ENCODE peak calls at places on chromosome 1, in nine cellular contexts. One of them, this sample, is unnamed.
A peak's percentile ranks its signal among the peaks of the same experiment; 100 is the strongest.

GRCh38 chr1:162185299-162185698 is 115.8 kb downstream of the NOS1AP start:
- DNase-seq in ovary: no peak
- DNase-seq in Panc1: no peak
- DNase-seq in HFFc6: no peak
- DNase-seq in cardiac muscle cell: no peak
- DNase-seq in OCI-LY7: no peak
- DNase-seq in RWPE1: no peak
- DNase-seq in cardiac fibroblast: peak; percentile 33
- DNase-seq in heart left ventricle: no peak
- DNase-seq in this sample: no peak

GRCh38 chr1:96983866-96984265 is 262.3 kb downstream of the PTBP2 start:
- DNase-seq in heart left ventricle: no peak
- DNase-seq in cardiac muscle cell: no peak
- DNase-seq in OCI-LY7: no peak
- DNase-seq in Panc1: no peak
- DNase-seq in RWPE1: no peak
- DNase-seq in ovary: no peak
- DNase-seq in cardiac fibroblast: no peak
- DNase-seq in HFFc6: no peak
- DNase-seq in this sample: no peak

GRCh38 chr1:36591278-36591677 is 108.6 kb upstream of the CSF3R start:
- DNase-seq in ovary: no peak
- DNase-seq in HFFc6: no peak
- DNase-seq in OCI-LY7: no peak
- DNase-seq in heart left ventricle: no peak
- DNase-seq in cardiac muscle cell: no peak
- DNase-seq in cardiac fibroblast: no peak
- DNase-seq in RWPE1: no peak
- DNase-seq in Panc1: no peak
- DNase-seq in this sample: peak; percentile 5

GRCh38 chr1:234825498-234826176 is 215.7 kb upstream of the IRF2BP2 start:
- DNase-seq in OCI-LY7: no peak
- DNase-seq in cardiac fibroblast: no peak
- DNase-seq in cardiac muscle cell: no peak
- DNase-seq in heart left ventricle: no peak
- DNase-seq in HFFc6: no peak
- DNase-seq in RWPE1: no peak
- DNase-seq in Panc1: no peak
- DNase-seq in ovary: no peak
- DNase-seq in this sample: no peak

GRCh38 chr1:167223144-167224103 is 2.7 kb downstream of the POU2F1 start:
- DNase-seq in Panc1: no peak
- DNase-seq in heart left ventricle: no peak
- DNase-seq in ovary: no peak
- DNase-seq in HFFc6: peak; percentile 40
- DNase-seq in cardiac fibroblast: no peak
- DNase-seq in cardiac muscle cell: no peak
- DNase-seq in RWPE1: no peak
- DNase-seq in OCI-LY7: no peak
- DNase-seq in this sample: no peak

GRCh38 chr1:224333309-224333926 is 3.4 kb upstream of the NVL start:
- DNase-seq in RWPE1: peak; percentile 46
- DNase-seq in ovary: no peak
- DNase-seq in heart left ventricle: no peak
- DNase-seq in OCI-LY7: peak; percentile 84
- DNase-seq in HFFc6: peak; percentile 51
- DNase-seq in Panc1: peak; percentile 65
- DNase-seq in cardiac muscle cell: peak; percentile 60
- DNase-seq in cardiac fibroblast: peak; percentile 74
- DNase-seq in this sample: peak; percentile 39

GRCh38 chr1:226678251-226678650 is 60.8 kb downstream of the ITPKB start:
- DNase-seq in ovary: no peak
- DNase-seq in Panc1: no peak
- DNase-seq in heart left ventricle: no peak
- DNase-seq in OCI-LY7: no peak
- DNase-seq in cardiac fibroblast: no peak
- DNase-seq in HFFc6: no peak
- DNase-seq in cardiac muscle cell: no peak
- DNase-seq in RWPE1: no peak
- DNase-seq in this sample: no peak

GRCh38 chr1:23650344-23650990 is 41.1 kb upstream of the RPL11 start:
- DNase-seq in RWPE1: no peak
- DNase-seq in cardiac muscle cell: no peak
- DNase-seq in ovary: no peak
- DNase-seq in cardiac fibroblast: no peak
- DNase-seq in OCI-LY7: no peak
- DNase-seq in HFFc6: no peak
- DNase-seq in Panc1: no peak
- DNase-seq in heart left ventricle: peak; percentile 45
- DNase-seq in this sample: no peak

GRCh38 chr1:200351826-200352549 is 57.8 kb downstream of the ZNF281 start:
- DNase-seq in OCI-LY7: peak; percentile 16
- DNase-seq in heart left ventricle: no peak
- DNase-seq in Panc1: no peak
- DNase-seq in cardiac fibroblast: peak; percentile 96
- DNase-seq in cardiac muscle cell: no peak
- DNase-seq in ovary: no peak
- DNase-seq in RWPE1: no peak
- DNase-seq in HFFc6: peak; percentile 98
- DNase-seq in this sample: peak; percentile 43

GRCh38 chr1:22347854-22348760 is 103.5 kb upstream of the ZBTB40 start:
- DNase-seq in cardiac fibroblast: no peak
- DNase-seq in OCI-LY7: no peak
- DNase-seq in RWPE1: no peak
- DNase-seq in cardiac muscle cell: no peak
- DNase-seq in Panc1: peak; percentile 62
- DNase-seq in heart left ventricle: no peak
- DNase-seq in ovary: no peak
- DNase-seq in HFFc6: no peak
- DNase-seq in this sample: no peak

GRCh38 chr1:93275634-93276295 is 69.9 kb upstream of the DR1 start:
- DNase-seq in OCI-LY7: no peak
- DNase-seq in Panc1: no peak
- DNase-seq in ovary: no peak
- DNase-seq in HFFc6: no peak
- DNase-seq in heart left ventricle: no peak
- DNase-seq in cardiac muscle cell: no peak
- DNase-seq in cardiac fibroblast: no peak
- DNase-seq in RWPE1: no peak
- DNase-seq in this sample: no peak

GRCh38 chr1:167491586-167492408 is 26.5 kb downstream of the CD247 start:
- DNase-seq in ovary: no peak
- DNase-seq in Panc1: no peak
- DNase-seq in RWPE1: no peak
- DNase-seq in cardiac muscle cell: peak; percentile 55
- DNase-seq in HFFc6: no peak
- DNase-seq in heart left ventricle: no peak
- DNase-seq in cardiac fibroblast: no peak
- DNase-seq in OCI-LY7: no peak
- DNase-seq in this sample: peak; percentile 74

GRCh38 chr1:36735939-36736730 is 253.4 kb upstream of the CSF3R start:
- DNase-seq in cardiac muscle cell: no peak
- DNase-seq in RWPE1: no peak
- DNase-seq in cardiac fibroblast: no peak
- DNase-seq in ovary: no peak
- DNase-seq in OCI-LY7: no peak
- DNase-seq in HFFc6: no peak
- DNase-seq in Panc1: no peak
- DNase-seq in heart left ventricle: no peak
- DNase-seq in this sample: no peak

GRCh38 chr1:8396083-8396911 is 78.4 kb downstream of the SLC45A1 start:
- DNase-seq in cardiac muscle cell: peak; percentile 47
- DNase-seq in cardiac fibroblast: peak; percentile 66
- DNase-seq in heart left ventricle: no peak
- DNase-seq in HFFc6: peak; percentile 61
- DNase-seq in Panc1: no peak
- DNase-seq in ovary: no peak
- DNase-seq in RWPE1: no peak
- DNase-seq in OCI-LY7: no peak
- DNase-seq in this sample: no peak

GRCh38 chr1:58310469-58310868 is 236.1 kb downstream of the OMA1 start:
- DNase-seq in heart left ventricle: no peak
- DNase-seq in ovary: no peak
- DNase-seq in Panc1: no peak
- DNase-seq in OCI-LY7: no peak
- DNase-seq in RWPE1: no peak
- DNase-seq in cardiac muscle cell: no peak
- DNase-seq in cardiac fibroblast: no peak
- DNase-seq in HFFc6: no peak
- DNase-seq in this sample: no peak

GRCh38 chr1:31579374-31579773 is 3.1 kb downstream of the TINAGL1 start:
- DNase-seq in cardiac fibroblast: peak; percentile 73
- DNase-seq in HFFc6: no peak
- DNase-seq in Panc1: no peak
- DNase-seq in cardiac muscle cell: no peak
- DNase-seq in ovary: peak; percentile 71
- DNase-seq in heart left ventricle: peak; percentile 65
- DNase-seq in RWPE1: no peak
- DNase-seq in OCI-LY7: no peak
- DNase-seq in this sample: no peak

GRCh38 chr1:89935235-89935634 is 59.7 kb upstream of the ZNF326 start:
- DNase-seq in cardiac muscle cell: no peak
- DNase-seq in RWPE1: no peak
- DNase-seq in Panc1: no peak
- DNase-seq in OCI-LY7: no peak
- DNase-seq in cardiac fibroblast: no peak
- DNase-seq in HFFc6: no peak
- DNase-seq in ovary: no peak
- DNase-seq in heart left ventricle: no peak
- DNase-seq in this sample: no peak

DNA sequence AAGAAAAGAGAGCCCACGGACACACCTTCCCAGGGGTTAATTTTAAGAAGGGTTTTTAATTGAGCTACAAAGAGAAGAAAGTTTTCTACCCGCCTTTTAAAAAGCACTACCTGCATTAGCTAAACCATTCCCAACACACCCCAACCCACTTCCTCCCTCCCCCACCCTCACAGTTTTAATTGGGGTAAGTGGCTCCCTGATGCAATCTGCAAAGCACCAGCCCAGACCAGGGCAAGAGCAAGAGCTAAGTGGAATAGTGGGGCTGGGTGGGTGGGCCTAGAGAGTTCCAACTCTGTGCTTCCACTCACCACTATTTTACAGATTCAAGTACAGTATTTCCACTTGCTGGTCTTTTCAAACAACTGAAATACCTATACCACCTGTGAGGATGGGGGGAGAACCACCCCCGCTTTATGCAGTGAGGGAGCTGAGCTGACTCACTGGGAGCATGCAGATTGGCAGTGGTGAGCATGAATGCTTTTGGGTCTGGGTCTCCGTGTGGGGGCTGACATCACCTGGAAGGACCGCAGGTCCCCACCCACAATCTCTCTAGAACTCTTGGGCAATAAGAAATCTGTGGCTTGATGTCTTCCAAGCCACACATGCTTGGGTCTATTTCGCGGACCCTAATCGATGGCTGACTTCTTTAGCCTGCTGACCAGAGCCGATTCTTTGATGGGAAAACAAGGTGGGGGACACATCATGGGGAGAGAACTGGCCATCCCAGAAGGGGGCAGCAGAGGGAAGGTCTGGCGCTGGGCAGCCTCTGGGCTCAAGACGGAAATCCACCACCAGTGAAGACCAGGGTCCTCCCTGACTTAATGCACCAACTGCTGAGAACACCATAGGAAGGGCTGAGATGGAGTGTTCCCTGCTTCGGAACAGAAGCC is 95.5 kb downstream of the SSBP3 start:
- DNase-seq in RWPE1: no peak
- DNase-seq in HFFc6: no peak
- DNase-seq in cardiac muscle cell: peak; percentile 78
- DNase-seq in ovary: no peak
- DNase-seq in cardiac fibroblast: peak; percentile 61
- DNase-seq in Panc1: no peak
- DNase-seq in heart left ventricle: no peak
- DNase-seq in OCI-LY7: peak; percentile 41
- DNase-seq in this sample: peak; percentile 62
- TF ChIP-seq CTCF in RWPE1: no peak
- TF ChIP-seq CTCF in HFFc6: peak; percentile 78
- TF ChIP-seq CTCF in cardiac muscle cell: peak; percentile 75
- TF ChIP-seq CTCF in ovary: no peak
- TF ChIP-seq CTCF in cardiac fibroblast: peak; percentile 64
- TF ChIP-seq CTCF in Panc1: no peak
- TF ChIP-seq CTCF in heart left ventricle: peak; percentile 47
- TF ChIP-seq CTCF in OCI-LY7: peak; percentile 75
- TF ChIP-seq CTCF in this sample: peak; percentile 3

GRCh38 chr1:25572708-25573590 is 29.5 kb downstream of the LDLRAP1 start:
- DNase-seq in HFFc6: peak; percentile 50
- DNase-seq in heart left ventricle: peak; percentile 11
- DNase-seq in OCI-LY7: peak; percentile 72
- DNase-seq in cardiac fibroblast: peak; percentile 61
- DNase-seq in Panc1: peak; percentile 15
- DNase-seq in cardiac muscle cell: peak; percentile 69
- DNase-seq in RWPE1: peak; percentile 57
- DNase-seq in ovary: no peak
- DNase-seq in this sample: peak; percentile 78
- TF ChIP-seq CTCF in HFFc6: peak; percentile 86
- TF ChIP-seq CTCF in heart left ventricle: peak; percentile 59
- TF ChIP-seq CTCF in OCI-LY7: peak; percentile 76
- TF ChIP-seq CTCF in cardiac fibroblast: peak; percentile 92
- TF ChIP-seq CTCF in Panc1: peak; percentile 85
- TF ChIP-seq CTCF in cardiac muscle cell: peak; percentile 82
- TF ChIP-seq CTCF in RWPE1: peak; percentile 68
- TF ChIP-seq CTCF in ovary: peak; percentile 17
- TF ChIP-seq CTCF in this sample: peak; percentile 82

DNA sequence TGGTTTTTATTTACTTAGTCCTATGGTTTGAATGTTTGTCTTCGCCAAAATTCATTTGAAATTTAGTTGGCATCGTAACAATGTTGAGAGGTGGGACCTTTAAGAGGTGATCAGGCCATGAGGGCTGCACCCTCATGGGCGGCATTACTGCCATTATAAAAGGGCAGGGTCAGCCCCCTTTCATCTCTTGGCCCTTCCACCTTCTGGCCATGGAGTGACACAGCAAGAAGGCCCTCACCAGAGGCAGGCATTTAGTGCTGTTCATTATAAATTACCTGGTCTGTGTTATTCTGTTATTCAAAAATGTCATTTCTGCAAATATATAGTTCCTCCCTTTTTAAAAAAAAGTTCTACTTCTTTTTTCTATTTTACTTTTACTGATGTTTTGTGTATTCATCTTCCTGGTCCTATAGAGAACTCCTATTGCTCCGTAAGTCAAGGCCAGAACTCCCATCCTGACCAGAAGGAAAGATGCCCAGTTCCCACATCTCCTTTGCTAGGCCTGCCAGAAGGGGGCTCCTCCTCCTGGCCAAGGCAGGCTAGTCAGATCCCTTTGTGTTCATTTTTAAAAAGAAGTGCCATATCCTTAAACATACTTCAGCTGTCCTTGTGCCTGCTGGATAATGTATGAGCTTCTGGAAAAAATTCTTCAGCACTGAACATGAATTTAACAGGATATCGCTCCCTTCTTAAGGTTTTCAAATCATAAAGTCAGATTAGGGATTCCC is 10.0 kb upstream of the LBR start:
- DNase-seq in OCI-LY7: no peak
- DNase-seq in cardiac fibroblast: peak; percentile 72
- DNase-seq in heart left ventricle: no peak
- DNase-seq in HFFc6: no peak
- DNase-seq in ovary: no peak
- DNase-seq in Panc1: no peak
- DNase-seq in RWPE1: no peak
- DNase-seq in cardiac muscle cell: no peak
- DNase-seq in this sample: no peak
- TF ChIP-seq CTCF in OCI-LY7: peak; percentile 81
- TF ChIP-seq CTCF in cardiac fibroblast: peak; percentile 74
- TF ChIP-seq CTCF in heart left ventricle: peak; percentile 50
- TF ChIP-seq CTCF in HFFc6: peak; percentile 67
- TF ChIP-seq CTCF in ovary: no peak
- TF ChIP-seq CTCF in Panc1: peak; percentile 73
- TF ChIP-seq CTCF in RWPE1: peak; percentile 16
- TF ChIP-seq CTCF in cardiac muscle cell: peak; percentile 80
- TF ChIP-seq CTCF in this sample: no peak

GRCh38 chr1:191519519-191519918 is 638.7 kb upstream of the RGS18 start:
- DNase-seq in cardiac fibroblast: no peak
- DNase-seq in RWPE1: no peak
- DNase-seq in HFFc6: no peak
- DNase-seq in ovary: no peak
- DNase-seq in cardiac muscle cell: no peak
- DNase-seq in OCI-LY7: no peak
- DNase-seq in Panc1: no peak
- DNase-seq in heart left ventricle: no peak
- DNase-seq in this sample: no peak
- TF ChIP-seq CTCF in cardiac fibroblast: no peak
- TF ChIP-seq CTCF in RWPE1: no peak
- TF ChIP-seq CTCF in HFFc6: no peak
- TF ChIP-seq CTCF in ovary: no peak
- TF ChIP-seq CTCF in cardiac muscle cell: no peak
- TF ChIP-seq CTCF in OCI-LY7: no peak
- TF ChIP-seq CTCF in Panc1: no peak
- TF ChIP-seq CTCF in heart left ventricle: no peak
- TF ChIP-seq CTCF in this sample: no peak

This sample was measured in activated CD8-positive, alpha-beta T cell treated with anti-CD3 and anti-CD28 coated beads for 36 hours.